ENCODE peak calls at places on chromosome 16, in four cellular contexts. R is HepG2, Z is K562, C is HCT116. D is an unnamed sample.
A peak's percentile ranks its signal among the peaks of the same experiment; 100 is the strongest.

GRCh38 chr16:30473231-30474061 is 904 bp downstream of the ITGAL start:
- DNase-seq in R (no peak), Z (no peak), C (no peak), D (no peak)

GRCh38 chr16:74449470-74449869 is 28.2 kb upstream of the CLEC18B start:
- DNase-seq in R (no peak), Z (no peak), C (peak; percentile 49), D (no peak)

GRCh38 chr16:83136924-83137323 is 510.2 kb downstream of the CDH13 start:
- DNase-seq in R (no peak), Z (no peak), C (no peak), D (no peak)

GRCh38 chr16:23182675-23183485 is at the start of gene SCNN1G:
- DNase-seq in R (no peak), Z (no peak), C (no peak), D (no peak)

GRCh38 chr16:3819741-3820724 is 60.5 kb downstream of the CREBBP start:
- DNase-seq in R (no peak), Z (peak; percentile 56), C (peak; percentile 27), D (peak; percentile 24)

GRCh38 chr16:25151996-25152395 is 40.5 kb downstream of the LCMT1 start:
- DNase-seq in R (no peak), Z (no peak), C (peak; percentile 87), D (no peak)

GRCh38 chr16:86946981-86947380 is 368.6 kb downstream of the FOXL1 start:
- DNase-seq in R (no peak), Z (no peak), C (no peak), D (no peak)

GRCh38 chr16:14003119-14003570 is 68.0 kb upstream of the MRTFB start:
- DNase-seq in R (no peak), Z (peak; percentile 27), C (no peak), D (no peak)

GRCh38 chr16:85330694-85331188 is 218.5 kb upstream of the CIBAR2 start:
- DNase-seq in R (peak; percentile 72), Z (peak; percentile 86), C (peak; percentile 86), D (peak; percentile 41)

GRCh38 chr16:73057369-73058210 is 9.7 kb upstream of the ZFHX3 start:
- DNase-seq in R (no peak), Z (peak; percentile 27), C (no peak), D (no peak)

GRCh38 chr16:23059433-23059832 is 89.8 kb downstream of the USP31 start:
- DNase-seq in R (no peak), Z (no peak), C (no peak), D (no peak)

GRCh38 chr16:29962344-29962994 is 590 bp downstream of the TMEM219 start:
- DNase-seq in R (peak; percentile 33), Z (no peak), C (no peak), D (no peak)

GRCh38 chr16:27723711-27724490 is 174.0 kb downstream of the KATNIP start:
- DNase-seq in R (no peak), Z (no peak), C (no peak), D (no peak)

GRCh38 chr16:11327277-11328171 is 17.7 kb upstream of the RMI2 start:
- DNase-seq in R (no peak), Z (no peak), C (no peak), D (no peak)

GRCh38 chr16:73056383-73056782 is 8.5 kb upstream of the ZFHX3 start:
- DNase-seq in R (no peak), Z (no peak), C (no peak), D (no peak)

GRCh38 chr16:23871924-23872323 is 36.1 kb downstream of the PRKCB start:
- DNase-seq in R (no peak), Z (no peak), C (no peak), D (no peak)

GRCh38 chr16:47067203-47067602 is 76.5 kb downstream of the NETO2 start:
- DNase-seq in R (no peak), Z (no peak), C (no peak), D (no peak)

GRCh38 chr16:53912155-53912554 is 208.2 kb downstream of the FTO start:
- DNase-seq in R (no peak), Z (no peak), C (no peak), D (no peak)

GRCh38 chr16:89173629-89173921 is 2.0 kb downstream of the CDH15 start:
- DNase-seq in R (no peak), Z (no peak), C (no peak), D (no peak)

GRCh38 chr16:66381585-66382170 is 15.2 kb downstream of the CDH5 start:
- DNase-seq in R (no peak), Z (no peak), C (no peak), D (no peak)

GRCh38 chr16:10090816-10091215 is 91.4 kb downstream of the GRIN2A start:
- DNase-seq in R (no peak), Z (no peak), C (no peak), D (no peak)

GRCh38 chr16:4375717-4376116 is 4.1 kb downstream of the VASN start:
- DNase-seq in R (no peak), Z (no peak), C (no peak), D (no peak)

GRCh38 chr16:87070657-87071056 is 246.5 kb downstream of the C16orf95 start:
- DNase-seq in R (no peak), Z (no peak), C (no peak), D (no peak)

GRCh38 chr16:89119661-89120141 is 26.0 kb downstream of the ACSF3 start:
- DNase-seq in R (no peak), Z (no peak), C (no peak), D (no peak)

GRCh38 chr16:19936431-19936830 is 51.8 kb upstream of the GPRC5B start:
- DNase-seq in R (no peak), Z (no peak), C (no peak), D (no peak)

GRCh38 chr16:30091474-30092372 is at the start of gene TBX6:
- DNase-seq in R (peak; percentile 88), Z (peak; percentile 87), C (peak; percentile 74), D (no peak)

GRCh38 chr16:48687421-48688038 is 77.5 kb upstream of the N4BP1 start:
- DNase-seq in R (peak; percentile 84), Z (peak; percentile 74), C (peak; percentile 60), D (peak; percentile 46)

GRCh38 chr16:83068686-83069085 is 441.9 kb downstream of the CDH13 start:
- DNase-seq in R (no peak), Z (no peak), C (no peak), D (no peak)

GRCh38 chr16:85523602-85524364 is 89.3 kb upstream of the GSE1 start:
- DNase-seq in R (peak; percentile 82), Z (peak; percentile 82), C (no peak), D (no peak)

GRCh38 chr16:14409563-14409962 is 220.5 kb downstream of the PARN start:
- DNase-seq in R (peak; percentile 72), Z (no peak), C (no peak), D (peak; percentile 30)

GRCh38 chr16:68377221-68377620 is 66.4 kb downstream of the PRMT7 start:
- DNase-seq in R (no peak), Z (no peak), C (no peak), D (no peak)
- H3K4me1 ChIP-seq in R (peaks cover 6% of the 10 kb centered on the region), Z (peaks cover 22% of the 10 kb centered on the region), C (peaks cover 1% of the 10 kb centered on the region), D (no peaks in the 10 kb centered on the region)

GRCh38 chr16:57530531-57531252 is 5.7 kb downstream of the CCDC102A start:
- DNase-seq in R (no peak), Z (no peak), C (no peak), D (no peak)

GRCh38 chr16:57529324-57530103 is 6.9 kb downstream of the CCDC102A start:
- DNase-seq in R (no peak), Z (no peak), C (no peak), D (no peak)

GRCh38 chr16:57528499-57529323 is 7.7 kb downstream of the CCDC102A start:
- DNase-seq in R (no peak), Z (no peak), C (no peak), D (no peak)

GRCh38 chr16:57531253-57531575 is 5.2 kb downstream of the CCDC102A start:
- DNase-seq in R (no peak), Z (no peak), C (no peak), D (no peak)

GRCh38 chr16:57530104-57530522 is 6.3 kb downstream of the CCDC102A start:
- DNase-seq in R (peak; percentile 59), Z (no peak), C (no peak), D (no peak)
- TF ChIP-seq TCF7L2 in R (no peak), Z (no peak), C (no peak), D (no peak)

GRCh38 chr16:12499032-12499735 is 304.5 kb downstream of the CPPED1 start:
- DNase-seq in R (no peak), Z (no peak), C (no peak), D (no peak)
- TF ChIP-seq CTCF in R (peak; percentile 24), Z (no peak), C (no peak), D (no peak)

DNA sequence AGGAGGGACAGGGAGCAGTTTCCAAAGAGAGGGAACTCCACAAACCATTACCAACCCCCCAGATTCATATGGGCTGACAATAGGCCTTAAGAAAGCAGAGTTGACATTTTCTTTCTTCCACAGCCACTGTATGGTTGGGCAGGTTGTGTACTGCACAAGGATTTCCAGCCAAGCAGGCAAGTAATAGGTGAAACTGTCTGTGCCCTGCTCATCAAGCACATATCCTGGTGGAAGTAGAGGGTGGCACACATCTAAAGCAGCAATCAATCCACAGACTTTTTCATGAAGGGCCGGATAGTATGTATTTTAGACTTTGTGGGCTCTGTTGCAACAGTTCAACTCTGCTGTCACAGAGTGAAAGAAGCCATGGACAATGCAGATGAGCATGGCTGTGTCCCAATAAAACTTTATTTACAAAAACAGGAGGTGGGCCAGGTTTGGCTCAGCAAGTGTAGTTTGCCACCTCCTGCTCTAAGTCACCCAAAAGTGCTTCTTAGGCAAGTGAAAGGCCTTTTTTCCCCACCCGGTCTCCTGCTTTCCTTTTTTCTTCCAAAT is 63.4 kb downstream of the SNX20 start:
- DNase-seq in R (peak; percentile 57), Z (no peak), C (no peak), D (no peak)
- H3K4me1 ChIP-seq in R (peaks cover 86% of the 10 kb centered on the region), Z (no peaks in the 10 kb centered on the region), C (peaks cover 16% of the 10 kb centered on the region), D (no peaks in the 10 kb centered on the region)

DNA sequence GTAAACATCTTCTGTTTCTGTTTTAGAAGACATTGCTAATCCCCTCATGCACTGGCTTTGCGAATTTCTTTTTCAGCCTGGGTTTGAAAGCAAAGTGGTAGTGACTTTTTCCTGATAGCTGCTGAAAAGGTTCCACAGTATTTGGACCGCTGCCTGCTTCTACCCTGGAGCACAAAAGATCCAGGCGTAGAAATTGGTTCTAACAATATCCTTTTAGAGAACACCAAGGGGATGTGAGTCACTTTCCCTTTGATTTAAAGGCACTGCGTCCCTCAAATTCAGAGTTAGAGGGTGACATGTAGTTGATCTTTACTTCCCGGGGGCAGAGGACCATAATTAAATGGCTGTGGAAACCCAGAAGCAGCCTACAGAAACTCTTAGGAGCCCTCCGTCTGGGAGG is 218.4 kb downstream of the WWOX start:
- DNase-seq in R (no peak), Z (no peak), C (no peak), D (no peak)
- TF ChIP-seq TCF7L2 in R (no peak), Z (no peak), C (no peak), D (no peak)

DNA sequence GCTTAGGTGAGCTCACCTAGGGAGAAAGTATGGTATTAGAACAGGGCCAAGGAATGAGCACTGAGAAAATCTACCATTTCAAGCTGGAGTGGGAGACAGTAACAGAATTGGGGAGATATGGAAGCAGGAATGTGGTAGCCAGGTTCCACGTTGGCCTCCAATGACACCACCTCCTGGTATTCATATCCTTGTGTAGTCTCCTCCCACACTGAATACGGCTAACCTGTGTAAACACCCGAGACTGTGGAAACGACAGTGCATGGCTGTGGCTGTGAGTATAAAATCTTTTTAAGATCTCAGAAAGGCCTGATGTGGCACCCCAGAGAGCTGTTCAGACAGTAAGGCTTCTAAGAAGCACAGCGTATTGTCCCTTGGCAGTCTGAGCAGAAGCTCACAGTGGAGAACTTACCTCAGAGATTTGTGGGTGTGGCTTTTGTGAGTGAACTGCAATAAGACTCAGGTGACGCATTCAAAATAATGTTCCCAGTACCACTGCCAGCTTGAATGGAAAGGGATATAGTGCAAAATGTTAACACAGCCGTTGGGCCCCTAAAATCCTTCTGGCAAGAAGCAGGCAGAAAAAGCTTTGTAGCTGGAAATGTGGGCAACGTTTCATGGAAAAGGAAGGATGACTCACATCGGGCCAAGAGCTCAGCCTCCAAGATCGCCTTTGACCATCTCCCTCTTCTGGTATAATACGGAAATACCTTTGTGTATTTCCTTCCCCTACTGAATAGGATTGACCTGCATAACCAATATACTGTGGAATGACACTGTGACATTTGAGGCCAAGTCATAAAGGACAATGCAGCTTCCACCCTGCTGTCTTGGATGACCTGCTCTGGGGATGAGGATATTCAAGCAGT is 14.4 kb downstream of the SDR42E1 start:
- DNase-seq in R (peak; percentile 52), Z (peak; percentile 45), C (peak; percentile 60), D (no peak)
- TF ChIP-seq CTCF in R (peak; percentile 39), Z (peak; percentile 28), C (peak; percentile 57), D (peak; percentile 31)